ENCODE peak calls at places on chromosome 2, in ten cellular contexts. D, H, E, B, X, T, L, Z, N and C are unnamed samples. For H3K27me3, the result is how much of the 10 kb centered on the place peaks cover.

GRCh38 chr2:63692002-63692606 is 103.3 kb downstream of the MDH1 start:
- DNase-seq in B (no peak), T (no peak), X (no peak), L (no peak), N (peak), D (no peak), Z (no peak), E (peak), H (no peak), C (no peak)

GRCh38 chr2:16614314-16614860 is 51.2 kb downstream of the CYRIA start:
- DNase-seq in X (no peak), T (no peak), H (no peak), N (no peak), L (no peak), D (no peak), E (no peak), Z (no peak), B (peak), C (no peak)

GRCh38 chr2:10331702-10332401 is 29.1 kb downstream of the HPCAL1 start:
- DNase-seq in E (peak), B (no peak), T (no peak), L (peak), H (no peak), N (no peak), D (no peak), X (peak), Z (no peak), C (no peak)

GRCh38 chr2:210997373-210997772 is 441.0 kb downstream of the CPS1 start:
- DNase-seq in T (no peak), E (no peak), D (no peak), L (no peak), Z (no peak), N (no peak), H (no peak), B (no peak), X (no peak), C (no peak)

GRCh38 chr2:192151848-192152247 is 42.9 kb downstream of the TMEFF2 start:
- DNase-seq in H (no peak), E (no peak), Z (no peak), N (no peak), T (no peak), L (no peak), X (no peak), D (no peak), B (no peak), C (no peak)

GRCh38 chr2:83320053-83320452 is 1139.0 kb downstream of the SUCLG1 start:
- DNase-seq in L (no peak), H (no peak), Z (no peak), B (no peak), X (no peak), N (no peak), D (no peak), T (no peak), E (no peak), C (no peak)

GRCh38 chr2:118989481-118989880 is 47.5 kb downstream of the MARCO start:
- DNase-seq in X (no peak), D (no peak), T (no peak), L (peak), B (peak), H (no peak), N (no peak), Z (no peak), E (no peak), C (no peak)

GRCh38 chr2:207473203-207473865 is 56.4 kb upstream of the CREB1 start:
- DNase-seq in L (peak), E (no peak), Z (peak), H (no peak), T (no peak), N (peak), B (peak), X (no peak), D (no peak), C (peak)

GRCh38 chr2:12717988-12718661 is 1.4 kb downstream of the TRIB2 start:
- DNase-seq in L (peak), T (peak), H (no peak), E (peak), B (peak), Z (peak), N (no peak), X (no peak), D (no peak), C (no peak)

GRCh38 chr2:135825131-135825854 is 11.7 kb downstream of the LCT start:
- DNase-seq in D (no peak), E (no peak), X (peak), L (no peak), B (no peak), H (no peak), T (no peak), Z (no peak), N (no peak), C (no peak)

GRCh38 chr2:238133499-238134392 is 4.7 kb upstream of the KLHL30 start:
- DNase-seq in E (no peak), X (no peak), Z (no peak), T (no peak), H (no peak), N (peak), B (no peak), L (no peak), D (no peak), C (no peak)

GRCh38 chr2:181686566-181687185 is 6.4 kb upstream of the NEUROD1 start:
- DNase-seq in E (no peak), H (no peak), T (no peak), X (no peak), L (no peak), D (no peak), Z (no peak), B (no peak), N (no peak), C (no peak)

GRCh38 chr2:241352227-241352626 is 3.9 kb upstream of the FARP2 start:
- DNase-seq in T (no peak), X (no peak), L (no peak), D (no peak), N (no peak), B (no peak), H (no peak), Z (no peak), E (no peak), C (no peak)

GRCh38 chr2:241356871-241357260 is 781 bp downstream of the FARP2 start:
- DNase-seq in E (no peak), Z (no peak), L (no peak), N (no peak), T (no peak), H (no peak), D (no peak), X (no peak), B (no peak), C (no peak)

GRCh38 chr2:241355983-241356870 is at the start of gene FARP2:
- DNase-seq in L (peak), N (peak), E (peak), D (peak), H (peak), T (peak), X (peak), B (peak), Z (peak), C (peak)

GRCh38 chr2:241357531-241357930 is 1.4 kb downstream of the FARP2 start:
- DNase-seq in X (no peak), B (no peak), L (no peak), T (no peak), E (no peak), N (no peak), Z (no peak), D (no peak), H (no peak), C (no peak)

DNA sequence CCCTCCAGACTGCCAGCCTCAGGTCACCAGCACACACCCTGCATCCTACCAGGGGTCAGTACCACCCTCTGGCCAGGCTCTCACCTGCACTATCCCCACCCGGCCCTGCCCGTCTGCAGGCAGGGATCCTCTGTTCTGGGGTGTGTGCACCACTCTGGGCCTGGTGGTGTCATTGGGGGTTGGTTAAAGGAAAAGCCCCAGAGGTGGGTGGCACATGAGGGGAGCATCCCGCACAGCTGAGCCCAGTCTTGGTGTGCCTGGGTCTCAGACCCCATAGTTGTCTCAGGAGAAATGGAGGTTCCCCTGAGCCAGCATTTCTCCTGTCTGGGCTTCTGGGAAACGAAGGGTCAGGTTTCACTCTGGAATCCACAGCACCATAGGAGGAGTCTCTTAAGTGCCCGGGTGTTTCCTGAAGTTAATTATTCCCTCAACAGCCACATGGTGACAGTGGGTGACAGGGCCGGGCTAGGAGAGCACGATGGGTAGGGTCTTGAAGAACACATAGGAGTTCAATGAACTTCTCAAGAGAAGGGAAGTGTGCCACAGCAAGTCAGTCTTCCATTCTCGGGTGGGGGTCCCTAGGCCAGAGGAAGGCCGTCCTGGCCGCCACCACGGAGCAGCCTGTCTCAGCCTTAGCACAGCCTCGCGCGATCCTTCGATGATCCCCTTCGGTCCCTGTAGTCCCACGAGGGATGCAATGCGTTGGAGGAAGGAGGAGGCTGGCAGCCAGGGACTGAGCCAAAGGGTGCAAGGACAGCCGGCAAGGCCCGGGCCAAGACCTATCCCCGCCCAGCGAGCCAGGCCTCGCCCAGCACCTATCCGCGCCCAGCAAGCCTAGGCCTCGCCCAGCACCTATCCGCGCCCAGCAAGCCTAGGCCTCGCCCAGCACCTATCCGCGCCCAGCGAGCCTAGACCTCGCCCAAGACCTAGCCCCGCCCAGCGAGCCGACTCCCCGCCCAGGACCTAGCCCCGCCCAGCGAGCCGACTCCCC is 1.1 kb upstream of the FARP2 start:
- DNase-seq in E (peak), Z (peak), T (peak), X (peak), D (no peak), B (peak), H (peak), L (peak), N (peak), C (peak)
- TF ChIP-seq POLR2A in E (peak), Z (no peak), T (no peak), X (peak), D (no peak), B (no peak), H (no peak), L (no peak), N (peak), C (no peak)

DNA sequence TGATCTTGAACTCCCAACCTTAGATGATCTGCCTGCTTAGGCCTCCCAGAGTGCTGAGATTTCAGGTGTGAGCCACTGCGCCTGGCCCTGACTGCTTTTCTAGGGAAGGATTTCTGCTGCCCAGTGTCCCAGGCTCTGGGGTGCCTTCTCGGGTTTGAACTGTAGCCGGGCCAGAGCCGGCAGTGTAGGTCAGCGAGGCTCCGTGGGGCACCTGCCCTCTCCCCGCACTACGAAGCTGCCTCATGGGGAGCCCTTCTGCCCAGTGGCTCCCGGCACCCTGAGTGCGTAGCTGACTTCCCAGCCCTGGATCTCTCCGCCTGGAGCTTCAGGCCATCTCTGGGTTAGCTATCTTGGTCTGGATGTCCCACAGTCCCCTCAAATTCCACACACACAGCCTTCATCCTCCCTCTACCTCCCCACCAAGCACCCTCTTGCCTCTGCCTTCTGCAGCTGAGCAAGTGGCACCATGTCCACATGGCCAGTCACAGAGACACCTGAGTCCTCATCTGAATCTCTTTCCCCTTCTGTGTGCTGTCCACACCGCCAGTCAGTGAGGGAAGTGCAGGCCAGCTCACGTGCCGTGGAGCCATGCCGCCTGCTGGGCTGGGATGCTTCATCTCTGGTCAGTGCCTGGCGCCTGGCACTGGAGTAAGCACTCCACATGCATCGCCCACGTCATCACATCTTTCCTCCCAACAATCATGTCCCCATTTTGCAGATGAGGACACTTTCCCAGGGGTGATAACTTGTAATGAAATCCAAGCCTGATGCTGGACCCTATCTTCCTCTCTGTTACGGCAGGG is 69.2 kb downstream of the EDAR start:
- DNase-seq in B (peak), E (no peak), N (no peak), L (no peak), Z (no peak), D (no peak), H (no peak), T (peak), X (peak), C (no peak)
- H3K27me3 ChIP-seq in B (under half), E (under half), N (half or more), L (under half), Z (under half), D (under half), H (under half), T (under half), X (under half), C (under half)

GRCh38 chr2:23662466-23662865 is 264.5 kb downstream of the ATAD2B start:
- DNase-seq in N (no peak), H (no peak), T (no peak), D (no peak), B (no peak), X (no peak), E (no peak), Z (no peak), L (no peak), C (no peak)
- TF ChIP-seq EP300 in N (no peak), H (no peak), T (no peak), D (no peak), B (no peak), X (no peak), E (no peak), Z (no peak), L (no peak), C (no peak)

GRCh38 chr2:105274046-105274445 is 32.5 kb downstream of the GPR45 start:
- DNase-seq in T (no peak), N (no peak), L (no peak), D (no peak), B (no peak), X (no peak), E (no peak), Z (peak), H (no peak), C (no peak)
- TF ChIP-seq POLR2A in T (no peak), N (no peak), L (no peak), D (no peak), B (no peak), X (no peak), E (no peak), Z (no peak), H (no peak), C (no peak)

GRCh38 chr2:174329157-174329715 is 5.5 kb upstream of the SP9 start:
- DNase-seq in H (no peak), E (no peak), D (no peak), B (no peak), T (no peak), L (no peak), Z (no peak), N (no peak), X (no peak), C (no peak)
- H3K27me3 ChIP-seq in H (half or more), E (under half), D (half or more), B (half or more), T (half or more), L (under half), Z (under half), N (half or more), X (half or more), C (half or more)

GRCh38 chr2:100281521-100282438 is 40.5 kb downstream of the LONRF2 start:
- DNase-seq in Z (peak), X (no peak), D (no peak), B (no peak), L (no peak), H (no peak), E (peak), N (no peak), T (no peak), C (no peak)
- TF ChIP-seq EP300 in Z (peak), X (no peak), D (peak), B (peak), L (no peak), H (peak), E (no peak), N (no peak), T (no peak), C (no peak)

GRCh38 chr2:60549250-60550150 is 4.0 kb downstream of the BCL11A start:
- DNase-seq in X (peak), D (no peak), B (no peak), N (no peak), E (no peak), H (no peak), T (peak), L (peak), Z (no peak), C (no peak)
- TF ChIP-seq POLR2A in X (peak), D (no peak), B (no peak), N (no peak), E (no peak), H (no peak), T (no peak), L (no peak), Z (no peak), C (no peak)

GRCh38 chr2:86790134-86790827 is 432 bp downstream of the CD8A start:
- DNase-seq in D (peak), N (no peak), H (no peak), E (no peak), Z (no peak), B (no peak), X (no peak), T (no peak), L (no peak), C (no peak)

GRCh38 chr2:86787701-86788100 is 3.0 kb downstream of the CD8A start:
- DNase-seq in N (no peak), H (no peak), Z (no peak), X (no peak), T (no peak), L (no peak), E (no peak), B (no peak), D (peak), C (peak)

GRCh38 chr2:86789687-86790133 is 1.0 kb downstream of the CD8A start:
- DNase-seq in N (no peak), B (no peak), T (no peak), L (no peak), H (no peak), E (no peak), Z (no peak), X (no peak), D (peak), C (no peak)

GRCh38 chr2:86788172-86788571 is 2.5 kb downstream of the CD8A start:
- DNase-seq in H (no peak), T (no peak), B (peak), X (no peak), L (no peak), N (no peak), D (peak), Z (no peak), E (no peak), C (no peak)

GRCh38 chr2:86788881-86789686 is 1.6 kb downstream of the CD8A start:
- DNase-seq in B (no peak), D (peak), H (peak), X (no peak), N (no peak), Z (no peak), L (no peak), T (no peak), E (no peak), C (no peak)
- H3K27me3 ChIP-seq in B (half or more), D (half or more), H (half or more), X (half or more), N (half or more), Z (under half), L (under half), T (half or more), E (under half), C (half or more)

DNA sequence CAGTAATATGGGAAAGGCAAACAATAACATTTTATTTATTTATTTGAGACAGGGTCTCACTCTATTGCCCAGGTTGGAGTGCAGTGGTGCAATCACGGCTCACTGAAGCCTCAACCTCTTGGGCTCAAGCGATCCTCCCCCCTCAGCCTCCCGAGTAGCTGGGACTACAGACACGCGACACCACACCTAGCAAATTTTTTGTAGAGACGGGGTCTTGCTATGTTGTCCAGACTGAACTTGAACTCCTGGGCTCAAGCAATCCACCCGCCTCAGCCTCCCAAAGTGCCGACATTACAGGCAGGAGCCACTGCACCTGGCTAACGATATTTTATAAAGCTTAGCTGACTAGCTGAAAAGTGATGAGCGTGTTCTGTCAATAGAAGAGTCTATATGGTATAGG is 17.5 kb upstream of the PLEKHH2 start:
- DNase-seq in N (no peak), D (no peak), E (no peak), L (no peak), B (no peak), T (no peak), Z (no peak), X (no peak), H (no peak), C (no peak)
- TF ChIP-seq EP300 in N (no peak), D (no peak), E (no peak), L (no peak), B (no peak), T (no peak), Z (no peak), X (no peak), H (no peak), C (no peak)

GRCh38 chr2:241110607-241111442 is 8.7 kb upstream of the MTERF4 start:
- DNase-seq in D (no peak), Z (no peak), L (no peak), B (no peak), N (no peak), E (no peak), H (no peak), X (no peak), T (peak), C (no peak)

GRCh38 chr2:241110089-241110606 is 8.1 kb upstream of the MTERF4 start:
- DNase-seq in Z (no peak), X (no peak), H (no peak), B (peak), D (no peak), E (no peak), L (no peak), T (peak), N (no peak), C (no peak)

GRCh38 chr2:241111443-241111810 is 9.3 kb upstream of the MTERF4 start:
- DNase-seq in T (peak), N (no peak), L (no peak), Z (no peak), B (no peak), D (no peak), E (no peak), X (no peak), H (no peak), C (no peak)

GRCh38 chr2:241108271-241109209 is 6.5 kb upstream of the MTERF4 start:
- DNase-seq in N (no peak), H (no peak), L (peak), T (peak), X (no peak), D (no peak), Z (no peak), B (no peak), E (no peak), C (no peak)

GRCh38 chr2:241109210-241110088 is 7.4 kb upstream of the MTERF4 start:
- DNase-seq in D (no peak), Z (no peak), E (no peak), N (no peak), X (no peak), H (no peak), L (no peak), B (no peak), T (peak), C (no peak)
- TF ChIP-seq POLR2A in D (no peak), Z (no peak), E (no peak), N (no peak), X (no peak), H (no peak), L (no peak), B (no peak), T (no peak), C (no peak)